ENCODE peak calls at places on chromosome 19, in ten cellular contexts. E is GM20000, F is stomach, S is AG04450, N is BE2C, P is thoracic aorta, X is fibroblast of the aortic adventitia, Z is A549, Q is neural crest cell, I is fibroblast of villous mesenchyme. R is an unnamed sample.

GRCh38 chr19:1904385-1905070 is 671 bp upstream of the ADAT3 start:
- DNase-seq in E (peak), F (peak), S (no peak), N (no peak), P (no peak), X (peak), Z (no peak), Q (no peak), I (no peak), R (no peak)

GRCh38 chr19:34310494-34310981 is 54.5 kb upstream of the GPI start:
- DNase-seq in E (peak), F (no peak), S (no peak), N (no peak), P (no peak), X (no peak), Z (no peak), Q (no peak), I (no peak), R (no peak)

GRCh38 chr19:19405919-19406877 is 723 bp downstream of the GATAD2A start:
- DNase-seq in E (peak), F (peak), S (no peak), N (peak), P (no peak), X (peak), Z (peak), Q (peak), I (peak), R (no peak)

GRCh38 chr19:50696065-50696425 is 23.6 kb downstream of the SHANK1 start:
- DNase-seq in E (no peak), F (no peak), S (no peak), N (no peak), P (no peak), X (no peak), Z (no peak), Q (no peak), I (no peak), R (no peak)

GRCh38 chr19:41426116-41426841 is 895 bp downstream of the B3GNT8 start:
- DNase-seq in E (no peak), F (no peak), S (no peak), N (no peak), P (no peak), X (no peak), Z (no peak), Q (no peak), I (no peak), R (no peak)

GRCh38 chr19:46388311-46389095 is 24.9 kb downstream of the CCDC8 start:
- DNase-seq in E (no peak), F (no peak), S (no peak), N (no peak), P (no peak), X (no peak), Z (no peak), Q (no peak), I (no peak), R (no peak)

GRCh38 chr19:27393591-27393990 is 1819.4 kb downstream of the UQCRFS1 start:
- DNase-seq in E (no peak), F (no peak), S (no peak), N (no peak), P (no peak), X (no peak), Z (no peak), Q (no peak), I (no peak), R (no peak)

GRCh38 chr19:19064811-19065745 is 1.3 kb downstream of the SLC25A42 start:
- DNase-seq in E (peak), F (no peak), S (no peak), N (no peak), P (no peak), X (no peak), Z (no peak), Q (peak), I (peak), R (no peak)

GRCh38 chr19:28169168-28169862 is 1043.6 kb downstream of the UQCRFS1 start:
- DNase-seq in E (no peak), F (no peak), S (no peak), N (no peak), P (no peak), X (no peak), Z (no peak), Q (no peak), I (no peak), R (no peak)

GRCh38 chr19:55115446-55116065 is 1.9 kb downstream of the PPP1R12C start:
- DNase-seq in E (no peak), F (no peak), S (no peak), N (no peak), P (no peak), X (peak), Z (no peak), Q (no peak), I (peak), R (no peak)

GRCh38 chr19:18488838-18489626 is 32.8 kb downstream of the ELL start:
- DNase-seq in E (no peak), F (peak), S (no peak), N (peak), P (no peak), X (no peak), Z (peak), Q (peak), I (peak), R (no peak)

GRCh38 chr19:29520390-29520789 is 5.4 kb upstream of the VSTM2B start:
- DNase-seq in E (no peak), F (no peak), S (no peak), N (no peak), P (no peak), X (no peak), Z (no peak), Q (no peak), I (no peak), R (no peak)

GRCh38 chr19:7789447-7789846 is 26.4 kb downstream of the CLEC4M start:
- DNase-seq in E (peak), F (no peak), S (no peak), N (no peak), P (no peak), X (no peak), Z (no peak), Q (no peak), I (no peak), R (no peak)

GRCh38 chr19:50242586-50242985 is 39.2 kb downstream of the MYH14 start:
- DNase-seq in E (no peak), F (no peak), S (no peak), N (no peak), P (no peak), X (no peak), Z (no peak), Q (no peak), I (no peak), R (no peak)

GRCh38 chr19:10593820-10594637 is 6.9 kb upstream of the AP1M2 start:
- DNase-seq in E (no peak), F (no peak), S (no peak), N (no peak), P (no peak), X (peak), Z (no peak), Q (no peak), I (peak), R (no peak)

GRCh38 chr19:53581871-53582279 is 43.9 kb downstream of the ZNF331 start:
- DNase-seq in E (no peak), F (no peak), S (no peak), N (no peak), P (no peak), X (no peak), Z (no peak), Q (no peak), I (no peak), R (no peak)

GRCh38 chr19:1651548-1652394 is 644 bp downstream of the TCF3 start:
- DNase-seq in E (no peak), F (no peak), S (no peak), N (peak), P (no peak), X (peak), Z (no peak), Q (no peak), I (peak), R (no peak)

GRCh38 chr19:31139871-31140505 is 209.2 kb downstream of the TSHZ3 start:
- DNase-seq in E (no peak), F (no peak), S (peak), N (no peak), P (no peak), X (peak), Z (peak), Q (no peak), I (peak), R (no peak)

GRCh38 chr19:35164418-35164817 is 9.9 kb downstream of the FXYD5 start:
- DNase-seq in E (no peak), F (no peak), S (no peak), N (no peak), P (no peak), X (no peak), Z (no peak), Q (no peak), I (no peak), R (no peak)

GRCh38 chr19:2055871-2056809 is 5.1 kb upstream of the MKNK2 start:
- DNase-seq in E (no peak), F (no peak), S (no peak), N (no peak), P (no peak), X (peak), Z (peak), Q (no peak), I (peak), R (peak)

GRCh38 chr19:40213251-40213793 is 4.9 kb downstream of the TTC9B start:
- DNase-seq in E (no peak), F (no peak), S (no peak), N (no peak), P (no peak), X (no peak), Z (no peak), Q (no peak), I (no peak), R (no peak)

GRCh38 chr19:35462476-35462953 is 14.5 kb downstream of the FFAR2 start:
- DNase-seq in E (peak), F (no peak), S (no peak), N (no peak), P (no peak), X (no peak), Z (no peak), Q (no peak), I (no peak), R (no peak)

GRCh38 chr19:18506101-18506534 is 15.8 kb downstream of the ELL start:
- DNase-seq in E (no peak), F (no peak), S (no peak), N (no peak), P (no peak), X (no peak), Z (no peak), Q (no peak), I (no peak), R (no peak)

GRCh38 chr19:38033658-38034150 is 126.7 kb downstream of the SIPA1L3 start:
- DNase-seq in E (peak), F (no peak), S (no peak), N (no peak), P (no peak), X (no peak), Z (no peak), Q (no peak), I (no peak), R (no peak)

GRCh38 chr19:19103167-19103566 is 35.1 kb downstream of the TMEM161A start:
- DNase-seq in E (no peak), F (no peak), S (no peak), N (no peak), P (no peak), X (no peak), Z (no peak), Q (no peak), I (no peak), R (no peak)

DNA sequence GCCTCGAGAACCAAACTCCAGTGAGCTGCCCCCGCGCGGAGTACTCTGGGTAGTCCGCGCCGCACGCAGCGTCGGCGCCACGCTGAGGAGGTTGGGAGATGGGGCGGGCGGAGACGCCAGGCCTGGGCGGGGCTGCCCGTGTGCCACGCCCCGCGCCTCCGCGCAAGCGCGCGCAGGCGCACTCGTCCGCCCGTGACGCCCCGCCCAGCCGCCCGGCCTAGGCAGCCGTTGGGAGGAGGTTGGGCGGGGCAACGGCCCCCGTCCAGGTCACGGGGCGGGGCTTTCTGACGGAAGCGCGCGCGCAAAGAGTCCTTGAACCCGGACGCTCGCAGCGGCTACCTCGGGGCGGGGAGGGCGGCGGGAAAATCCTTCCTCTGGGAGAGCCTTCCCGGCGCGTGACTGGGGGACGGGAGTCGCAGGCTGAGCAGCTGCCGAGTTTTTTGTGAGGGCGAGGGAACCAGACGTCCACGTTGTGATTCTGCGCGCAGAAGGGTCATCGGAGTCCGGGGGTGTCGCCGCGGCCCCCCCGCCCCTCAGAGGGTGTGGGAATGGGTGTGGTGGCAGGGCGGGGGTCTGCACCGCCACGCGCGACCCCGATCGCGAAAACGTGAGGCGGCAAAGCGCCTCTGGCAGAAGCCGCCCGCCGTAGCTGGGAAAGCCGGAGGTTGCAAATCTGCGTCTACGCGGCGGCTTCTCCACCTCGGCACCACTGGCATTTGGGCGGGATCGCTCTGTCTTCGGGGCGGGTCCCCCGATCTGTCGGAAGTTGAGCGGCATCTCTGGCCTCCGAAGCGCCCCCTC is at the start of gene MED26:
- DNase-seq in E (peak), F (peak), S (peak), N (peak), P (peak), X (peak), Z (peak), Q (peak), I (peak), R (peak)
- TF ChIP-seq CTCF in E (no peak), F (no peak), S (no peak), N (no peak), P (no peak), X (no peak), Z (no peak), Q (no peak), I (no peak), R (no peak)

GRCh38 chr19:14198384-14199376 is 7.3 kb downstream of the ADGRL1 start:
- DNase-seq in E (no peak), F (no peak), S (no peak), N (peak), P (no peak), X (no peak), Z (peak), Q (no peak), I (peak), R (no peak)
- TF ChIP-seq CTCF in E (no peak), F (no peak), S (no peak), N (peak), P (no peak), X (peak), Z (no peak), Q (no peak), I (peak), R (no peak)

GRCh38 chr19:39145180-39145953 is 19.8 kb downstream of the PAK4 start:
- DNase-seq in E (no peak), F (no peak), S (no peak), N (no peak), P (no peak), X (no peak), Z (no peak), Q (no peak), I (no peak), R (no peak)
- TF ChIP-seq CTCF in E (no peak), F (peak), S (no peak), N (no peak), P (peak), X (no peak), Z (no peak), Q (no peak), I (no peak), R (no peak)

DNA sequence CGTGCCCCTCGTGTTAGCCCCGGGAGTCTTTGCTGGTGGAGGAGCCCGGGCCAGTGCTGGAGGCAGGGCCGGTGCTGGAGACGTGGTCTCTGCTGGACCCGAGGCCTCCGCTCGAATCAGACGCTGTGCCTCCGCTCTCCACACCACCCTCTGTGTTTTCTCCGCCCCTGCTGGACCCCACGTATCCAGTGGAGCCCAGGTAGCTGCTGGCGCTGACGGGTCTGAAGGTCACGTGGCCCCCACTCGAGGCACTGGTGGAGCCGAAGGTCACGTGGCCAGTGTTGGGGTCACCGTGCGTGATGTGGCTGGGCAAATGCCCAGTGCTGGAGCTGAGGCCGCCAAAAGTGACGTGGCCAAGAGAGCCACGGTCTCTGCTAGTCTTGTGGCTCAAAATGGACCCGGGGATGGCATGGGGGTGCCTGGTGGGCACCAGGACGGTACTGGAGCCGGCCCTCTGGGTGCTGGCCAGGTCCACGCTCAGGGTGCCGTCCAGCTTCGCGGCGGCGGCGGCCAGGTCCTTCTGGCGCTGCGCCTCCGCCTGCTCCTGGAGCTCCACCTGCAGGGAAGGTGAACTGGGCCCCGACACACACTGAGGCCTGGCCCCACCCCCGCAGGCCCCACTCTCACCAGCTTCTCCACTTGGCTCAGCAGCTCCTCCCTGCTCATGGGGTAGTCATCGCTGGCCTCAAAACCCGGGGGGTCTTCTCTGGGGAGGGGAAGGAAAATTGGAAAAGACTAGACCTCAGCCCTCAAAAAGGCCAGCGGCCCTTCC is 27.3 kb downstream of the ZNF114 start:
- DNase-seq in E (no peak), F (no peak), S (no peak), N (no peak), P (no peak), X (no peak), Z (no peak), Q (no peak), I (no peak), R (no peak)
- TF ChIP-seq CTCF in E (no peak), F (no peak), S (no peak), N (no peak), P (no peak), X (no peak), Z (no peak), Q (no peak), I (no peak), R (no peak)